ENCODE peak calls at places on chromosomes 12 and 14, in nine cellular contexts. One of them, this sample, is unnamed.

GRCh38 chr12:124369055-124369900 is 74.4 kb downstream of the RFLNA start:
- DNase-seq in T-helper 9 cell: no peak
- DNase-seq in endodermal cell: no peak
- DNase-seq in stimulated activated CD4-positive, alpha-beta T cell treated with anti-CD3 and anti-CD28 coated beads, Interleukin-12 subunit alpha, Interleukin-12 subunit beta, amount 100 ng/mL, for 24 hours: no peak
- DNase-seq in activated gamma-delta T cell: no peak
- DNase-seq in A549: peak; percentile 97
- DNase-seq in neural progenitor cell: no peak
- DNase-seq in WTC11: no peak
- DNase-seq in neural crest cell: no peak
- DNase-seq in this sample: peak; percentile 69

GRCh38 chr12:54017845-54018607 is 9.2 kb downstream of the HOXC8 start:
- DNase-seq in activated gamma-delta T cell: peak; percentile 70
- DNase-seq in endodermal cell: peak; percentile 96
- DNase-seq in stimulated activated CD4-positive, alpha-beta T cell treated with anti-CD3 and anti-CD28 coated beads, Interleukin-12 subunit alpha, Interleukin-12 subunit beta, amount 100 ng/mL, for 24 hours: peak; percentile 49
- DNase-seq in neural crest cell: peak; percentile 55
- DNase-seq in WTC11: peak; percentile 83
- DNase-seq in T-helper 9 cell: peak; percentile 51
- DNase-seq in neural progenitor cell: peak; percentile 87
- DNase-seq in A549: peak; percentile 93
- DNase-seq in this sample: peak; percentile 92

GRCh38 chr12:63149884-63150254 is 1.1 kb downstream of the AVPR1A start:
- DNase-seq in WTC11: no peak
- DNase-seq in endodermal cell: no peak
- DNase-seq in neural crest cell: no peak
- DNase-seq in A549: no peak
- DNase-seq in activated gamma-delta T cell: no peak
- DNase-seq in stimulated activated CD4-positive, alpha-beta T cell treated with anti-CD3 and anti-CD28 coated beads, Interleukin-12 subunit alpha, Interleukin-12 subunit beta, amount 100 ng/mL, for 24 hours: no peak
- DNase-seq in neural progenitor cell: peak; percentile 17
- DNase-seq in T-helper 9 cell: no peak
- DNase-seq in this sample: no peak

GRCh38 chr14:94917041-94917600 is 147.2 kb upstream of the GSC start:
- DNase-seq in A549: no peak
- DNase-seq in WTC11: no peak
- DNase-seq in activated gamma-delta T cell: no peak
- DNase-seq in neural progenitor cell: no peak
- DNase-seq in neural crest cell: no peak
- DNase-seq in endodermal cell: no peak
- DNase-seq in stimulated activated CD4-positive, alpha-beta T cell treated with anti-CD3 and anti-CD28 coated beads, Interleukin-12 subunit alpha, Interleukin-12 subunit beta, amount 100 ng/mL, for 24 hours: no peak
- DNase-seq in T-helper 9 cell: no peak
- DNase-seq in this sample: no peak

GRCh38 chr14:49977126-49977841 is 84.4 kb downstream of the ARF6 start:
- DNase-seq in neural progenitor cell: no peak
- DNase-seq in WTC11: no peak
- DNase-seq in neural crest cell: no peak
- DNase-seq in endodermal cell: no peak
- DNase-seq in stimulated activated CD4-positive, alpha-beta T cell treated with anti-CD3 and anti-CD28 coated beads, Interleukin-12 subunit alpha, Interleukin-12 subunit beta, amount 100 ng/mL, for 24 hours: peak; percentile 36
- DNase-seq in T-helper 9 cell: no peak
- DNase-seq in activated gamma-delta T cell: no peak
- DNase-seq in A549: no peak
- DNase-seq in this sample: no peak

GRCh38 chr14:29804481-29804880 is 123.2 kb downstream of the PRKD1 start:
- DNase-seq in activated gamma-delta T cell: no peak
- DNase-seq in stimulated activated CD4-positive, alpha-beta T cell treated with anti-CD3 and anti-CD28 coated beads, Interleukin-12 subunit alpha, Interleukin-12 subunit beta, amount 100 ng/mL, for 24 hours: no peak
- DNase-seq in WTC11: no peak
- DNase-seq in endodermal cell: no peak
- DNase-seq in T-helper 9 cell: no peak
- DNase-seq in A549: no peak
- DNase-seq in neural crest cell: no peak
- DNase-seq in neural progenitor cell: no peak
- DNase-seq in this sample: peak; percentile 55

GRCh38 chr14:90301580-90302181 is 30.1 kb downstream of the NRDE2 start:
- DNase-seq in activated gamma-delta T cell: no peak
- DNase-seq in A549: peak; percentile 62
- DNase-seq in T-helper 9 cell: no peak
- DNase-seq in neural crest cell: no peak
- DNase-seq in stimulated activated CD4-positive, alpha-beta T cell treated with anti-CD3 and anti-CD28 coated beads, Interleukin-12 subunit alpha, Interleukin-12 subunit beta, amount 100 ng/mL, for 24 hours: no peak
- DNase-seq in endodermal cell: no peak
- DNase-seq in WTC11: no peak
- DNase-seq in neural progenitor cell: peak; percentile 15
- DNase-seq in this sample: peak; percentile 66

GRCh38 chr14:76926521-76927251 is 100.5 kb downstream of the LRRC74A start:
- DNase-seq in neural crest cell: no peak
- DNase-seq in T-helper 9 cell: peak; percentile 66
- DNase-seq in endodermal cell: peak; percentile 65
- DNase-seq in A549: no peak
- DNase-seq in WTC11: no peak
- DNase-seq in activated gamma-delta T cell: no peak
- DNase-seq in stimulated activated CD4-positive, alpha-beta T cell treated with anti-CD3 and anti-CD28 coated beads, Interleukin-12 subunit alpha, Interleukin-12 subunit beta, amount 100 ng/mL, for 24 hours: peak; percentile 25
- DNase-seq in neural progenitor cell: peak; percentile 73
- DNase-seq in this sample: no peak

GRCh38 chr12:108801736-108802665 is 55.4 kb downstream of the SSH1 start:
- DNase-seq in endodermal cell: peak; percentile 96
- DNase-seq in neural progenitor cell: peak; percentile 93
- DNase-seq in activated gamma-delta T cell: no peak
- DNase-seq in WTC11: peak; percentile 69
- DNase-seq in A549: no peak
- DNase-seq in T-helper 9 cell: no peak
- DNase-seq in stimulated activated CD4-positive, alpha-beta T cell treated with anti-CD3 and anti-CD28 coated beads, Interleukin-12 subunit alpha, Interleukin-12 subunit beta, amount 100 ng/mL, for 24 hours: no peak
- DNase-seq in neural crest cell: peak; percentile 61
- DNase-seq in this sample: peak; percentile 93

GRCh38 chr14:58944226-58944769 is 244.2 kb upstream of the DAAM1 start:
- DNase-seq in neural progenitor cell: peak; percentile 29
- DNase-seq in stimulated activated CD4-positive, alpha-beta T cell treated with anti-CD3 and anti-CD28 coated beads, Interleukin-12 subunit alpha, Interleukin-12 subunit beta, amount 100 ng/mL, for 24 hours: no peak
- DNase-seq in T-helper 9 cell: no peak
- DNase-seq in endodermal cell: no peak
- DNase-seq in neural crest cell: peak; percentile 5
- DNase-seq in activated gamma-delta T cell: no peak
- DNase-seq in A549: peak; percentile 3
- DNase-seq in WTC11: peak; percentile 34
- DNase-seq in this sample: no peak

GRCh38 chr14:89284368-89285058 is 132.5 kb downstream of the FOXN3 start:
- DNase-seq in stimulated activated CD4-positive, alpha-beta T cell treated with anti-CD3 and anti-CD28 coated beads, Interleukin-12 subunit alpha, Interleukin-12 subunit beta, amount 100 ng/mL, for 24 hours: no peak
- DNase-seq in activated gamma-delta T cell: no peak
- DNase-seq in neural crest cell: no peak
- DNase-seq in A549: no peak
- DNase-seq in endodermal cell: no peak
- DNase-seq in T-helper 9 cell: no peak
- DNase-seq in neural progenitor cell: no peak
- DNase-seq in WTC11: no peak
- DNase-seq in this sample: no peak

GRCh38 chr12:94244165-94245133 is 96.1 kb downstream of the PLXNC1 start:
- DNase-seq in A549: no peak
- DNase-seq in WTC11: no peak
- DNase-seq in stimulated activated CD4-positive, alpha-beta T cell treated with anti-CD3 and anti-CD28 coated beads, Interleukin-12 subunit alpha, Interleukin-12 subunit beta, amount 100 ng/mL, for 24 hours: no peak
- DNase-seq in T-helper 9 cell: peak; percentile 5
- DNase-seq in activated gamma-delta T cell: peak; percentile 10
- DNase-seq in neural crest cell: no peak
- DNase-seq in endodermal cell: no peak
- DNase-seq in neural progenitor cell: no peak
- DNase-seq in this sample: no peak

GRCh38 chr14:42322486-42323284 is 716.0 kb downstream of the LRFN5 start:
- DNase-seq in WTC11: no peak
- DNase-seq in activated gamma-delta T cell: no peak
- DNase-seq in neural crest cell: no peak
- DNase-seq in T-helper 9 cell: no peak
- DNase-seq in neural progenitor cell: no peak
- DNase-seq in endodermal cell: no peak
- DNase-seq in stimulated activated CD4-positive, alpha-beta T cell treated with anti-CD3 and anti-CD28 coated beads, Interleukin-12 subunit alpha, Interleukin-12 subunit beta, amount 100 ng/mL, for 24 hours: no peak
- DNase-seq in A549: no peak
- DNase-seq in this sample: no peak

GRCh38 chr12:3216726-3217682 is 139.8 kb downstream of the TSPAN9 start:
- DNase-seq in T-helper 9 cell: no peak
- DNase-seq in neural crest cell: no peak
- DNase-seq in endodermal cell: no peak
- DNase-seq in WTC11: no peak
- DNase-seq in A549: no peak
- DNase-seq in stimulated activated CD4-positive, alpha-beta T cell treated with anti-CD3 and anti-CD28 coated beads, Interleukin-12 subunit alpha, Interleukin-12 subunit beta, amount 100 ng/mL, for 24 hours: no peak
- DNase-seq in neural progenitor cell: no peak
- DNase-seq in activated gamma-delta T cell: no peak
- DNase-seq in this sample: no peak

GRCh38 chr12:80173465-80173864 is 74.1 kb downstream of the OTOGL start:
- DNase-seq in A549: no peak
- DNase-seq in neural progenitor cell: no peak
- DNase-seq in endodermal cell: peak; percentile 78
- DNase-seq in activated gamma-delta T cell: no peak
- DNase-seq in stimulated activated CD4-positive, alpha-beta T cell treated with anti-CD3 and anti-CD28 coated beads, Interleukin-12 subunit alpha, Interleukin-12 subunit beta, amount 100 ng/mL, for 24 hours: no peak
- DNase-seq in T-helper 9 cell: no peak
- DNase-seq in WTC11: no peak
- DNase-seq in neural crest cell: no peak
- DNase-seq in this sample: no peak

GRCh38 chr12:57823908-57824640 is 5.5 kb upstream of the AVIL start:
- DNase-seq in WTC11: no peak
- DNase-seq in T-helper 9 cell: no peak
- DNase-seq in stimulated activated CD4-positive, alpha-beta T cell treated with anti-CD3 and anti-CD28 coated beads, Interleukin-12 subunit alpha, Interleukin-12 subunit beta, amount 100 ng/mL, for 24 hours: no peak
- DNase-seq in neural progenitor cell: no peak
- DNase-seq in A549: no peak
- DNase-seq in activated gamma-delta T cell: no peak
- DNase-seq in neural crest cell: no peak
- DNase-seq in endodermal cell: no peak
- DNase-seq in this sample: no peak

GRCh38 chr14:59271734-59272133 is 83.3 kb downstream of the DAAM1 start:
- DNase-seq in stimulated activated CD4-positive, alpha-beta T cell treated with anti-CD3 and anti-CD28 coated beads, Interleukin-12 subunit alpha, Interleukin-12 subunit beta, amount 100 ng/mL, for 24 hours: no peak
- DNase-seq in activated gamma-delta T cell: no peak
- DNase-seq in A549: no peak
- DNase-seq in neural progenitor cell: no peak
- DNase-seq in endodermal cell: no peak
- DNase-seq in T-helper 9 cell: no peak
- DNase-seq in WTC11: no peak
- DNase-seq in neural crest cell: no peak
- DNase-seq in this sample: no peak

GRCh38 chr12:113766133-113766879 is 199.8 kb downstream of the RBM19 start:
- DNase-seq in endodermal cell: peak; percentile 66
- DNase-seq in activated gamma-delta T cell: no peak
- DNase-seq in WTC11: peak; percentile 34
- DNase-seq in A549: peak; percentile 61
- DNase-seq in stimulated activated CD4-positive, alpha-beta T cell treated with anti-CD3 and anti-CD28 coated beads, Interleukin-12 subunit alpha, Interleukin-12 subunit beta, amount 100 ng/mL, for 24 hours: no peak
- DNase-seq in neural crest cell: no peak
- DNase-seq in T-helper 9 cell: no peak
- DNase-seq in neural progenitor cell: peak; percentile 34
- DNase-seq in this sample: no peak

GRCh38 chr12:6786416-6787094 is 2.8 kb upstream of the CD4 start:
- DNase-seq in T-helper 9 cell: no peak
- DNase-seq in A549: no peak
- DNase-seq in neural progenitor cell: peak; percentile 46
- DNase-seq in endodermal cell: peak; percentile 60
- DNase-seq in WTC11: no peak
- DNase-seq in neural crest cell: no peak
- DNase-seq in activated gamma-delta T cell: no peak
- DNase-seq in stimulated activated CD4-positive, alpha-beta T cell treated with anti-CD3 and anti-CD28 coated beads, Interleukin-12 subunit alpha, Interleukin-12 subunit beta, amount 100 ng/mL, for 24 hours: no peak
- DNase-seq in this sample: no peak

GRCh38 chr14:102493096-102493495 is 16.5 kb downstream of the ANKRD9 start:
- DNase-seq in neural progenitor cell: no peak
- DNase-seq in A549: no peak
- DNase-seq in T-helper 9 cell: no peak
- DNase-seq in neural crest cell: no peak
- DNase-seq in activated gamma-delta T cell: no peak
- DNase-seq in WTC11: no peak
- DNase-seq in endodermal cell: peak; percentile 42
- DNase-seq in stimulated activated CD4-positive, alpha-beta T cell treated with anti-CD3 and anti-CD28 coated beads, Interleukin-12 subunit alpha, Interleukin-12 subunit beta, amount 100 ng/mL, for 24 hours: no peak
- DNase-seq in this sample: no peak

GRCh38 chr12:46224401-46224800 is 44.4 kb downstream of the SLC38A1 start:
- DNase-seq in WTC11: no peak
- DNase-seq in endodermal cell: no peak
- DNase-seq in neural progenitor cell: no peak
- DNase-seq in T-helper 9 cell: no peak
- DNase-seq in neural crest cell: no peak
- DNase-seq in stimulated activated CD4-positive, alpha-beta T cell treated with anti-CD3 and anti-CD28 coated beads, Interleukin-12 subunit alpha, Interleukin-12 subunit beta, amount 100 ng/mL, for 24 hours: no peak
- DNase-seq in activated gamma-delta T cell: no peak
- DNase-seq in A549: no peak
- DNase-seq in this sample: no peak

GRCh38 chr12:1281683-1282366 is 290.8 kb downstream of the ERC1 start:
- DNase-seq in A549: no peak
- DNase-seq in endodermal cell: no peak
- DNase-seq in WTC11: no peak
- DNase-seq in activated gamma-delta T cell: no peak
- DNase-seq in stimulated activated CD4-positive, alpha-beta T cell treated with anti-CD3 and anti-CD28 coated beads, Interleukin-12 subunit alpha, Interleukin-12 subunit beta, amount 100 ng/mL, for 24 hours: no peak
- DNase-seq in neural progenitor cell: no peak
- DNase-seq in neural crest cell: no peak
- DNase-seq in T-helper 9 cell: no peak
- DNase-seq in this sample: no peak

GRCh38 chr12:113154351-113154973 is 4.9 kb downstream of the CFAP73 start:
- DNase-seq in A549: peak; percentile 44
- DNase-seq in WTC11: peak; percentile 79
- DNase-seq in neural progenitor cell: peak; percentile 86
- DNase-seq in T-helper 9 cell: no peak
- DNase-seq in stimulated activated CD4-positive, alpha-beta T cell treated with anti-CD3 and anti-CD28 coated beads, Interleukin-12 subunit alpha, Interleukin-12 subunit beta, amount 100 ng/mL, for 24 hours: no peak
- DNase-seq in neural crest cell: no peak
- DNase-seq in activated gamma-delta T cell: no peak
- DNase-seq in endodermal cell: peak; percentile 90
- DNase-seq in this sample: no peak

GRCh38 chr12:21296751-21297406 is 37.8 kb downstream of the SLCO1A2 start:
- DNase-seq in WTC11: no peak
- DNase-seq in A549: peak; percentile 16
- DNase-seq in stimulated activated CD4-positive, alpha-beta T cell treated with anti-CD3 and anti-CD28 coated beads, Interleukin-12 subunit alpha, Interleukin-12 subunit beta, amount 100 ng/mL, for 24 hours: no peak
- DNase-seq in activated gamma-delta T cell: no peak
- DNase-seq in endodermal cell: no peak
- DNase-seq in neural crest cell: peak; percentile 6
- DNase-seq in neural progenitor cell: peak; percentile 19
- DNase-seq in T-helper 9 cell: no peak
- DNase-seq in this sample: no peak

GRCh38 chr12:49959570-49960473 is 1.9 kb upstream of the AQP5 start:
- DNase-seq in A549: peak; percentile 64
- DNase-seq in neural progenitor cell: peak; percentile 90
- DNase-seq in WTC11: peak; percentile 61
- DNase-seq in activated gamma-delta T cell: no peak
- DNase-seq in neural crest cell: peak; percentile 19
- DNase-seq in endodermal cell: peak; percentile 86
- DNase-seq in T-helper 9 cell: no peak
- DNase-seq in stimulated activated CD4-positive, alpha-beta T cell treated with anti-CD3 and anti-CD28 coated beads, Interleukin-12 subunit alpha, Interleukin-12 subunit beta, amount 100 ng/mL, for 24 hours: no peak
- DNase-seq in this sample: no peak

GRCh38 chr14:101502761-101503392 is 58.4 kb upstream of the DIO3 start:
- DNase-seq in neural progenitor cell: no peak
- DNase-seq in WTC11: no peak
- DNase-seq in A549: no peak
- DNase-seq in neural crest cell: no peak
- DNase-seq in activated gamma-delta T cell: no peak
- DNase-seq in T-helper 9 cell: no peak
- DNase-seq in stimulated activated CD4-positive, alpha-beta T cell treated with anti-CD3 and anti-CD28 coated beads, Interleukin-12 subunit alpha, Interleukin-12 subunit beta, amount 100 ng/mL, for 24 hours: no peak
- DNase-seq in endodermal cell: peak; percentile 9
- DNase-seq in this sample: no peak

GRCh38 chr14:35332517-35333346 is 40.5 kb downstream of the PSMA6 start:
- DNase-seq in stimulated activated CD4-positive, alpha-beta T cell treated with anti-CD3 and anti-CD28 coated beads, Interleukin-12 subunit alpha, Interleukin-12 subunit beta, amount 100 ng/mL, for 24 hours: peak; percentile 35
- DNase-seq in A549: peak; percentile 58
- DNase-seq in WTC11: no peak
- DNase-seq in neural crest cell: no peak
- DNase-seq in T-helper 9 cell: no peak
- DNase-seq in neural progenitor cell: no peak
- DNase-seq in endodermal cell: peak; percentile 56
- DNase-seq in activated gamma-delta T cell: no peak
- DNase-seq in this sample: no peak

GRCh38 chr12:94942663-94943062 is 60.8 kb downstream of the NDUFA12 start:
- DNase-seq in neural progenitor cell: no peak
- DNase-seq in WTC11: no peak
- DNase-seq in T-helper 9 cell: no peak
- DNase-seq in stimulated activated CD4-positive, alpha-beta T cell treated with anti-CD3 and anti-CD28 coated beads, Interleukin-12 subunit alpha, Interleukin-12 subunit beta, amount 100 ng/mL, for 24 hours: no peak
- DNase-seq in neural crest cell: no peak
- DNase-seq in activated gamma-delta T cell: no peak
- DNase-seq in endodermal cell: no peak
- DNase-seq in A549: no peak
- DNase-seq in this sample: no peak

GRCh38 chr12:98369601-98370000 is 145.8 kb upstream of the TMPO start:
- DNase-seq in neural progenitor cell: no peak
- DNase-seq in neural crest cell: no peak
- DNase-seq in A549: no peak
- DNase-seq in activated gamma-delta T cell: no peak
- DNase-seq in endodermal cell: no peak
- DNase-seq in stimulated activated CD4-positive, alpha-beta T cell treated with anti-CD3 and anti-CD28 coated beads, Interleukin-12 subunit alpha, Interleukin-12 subunit beta, amount 100 ng/mL, for 24 hours: no peak
- DNase-seq in T-helper 9 cell: no peak
- DNase-seq in WTC11: no peak
- DNase-seq in this sample: no peak

GRCh38 chr14:65164068-65164824 is 61.9 kb upstream of the MAX start:
- DNase-seq in endodermal cell: no peak
- DNase-seq in neural crest cell: peak; percentile 49
- DNase-seq in T-helper 9 cell: peak; percentile 18
- DNase-seq in A549: peak; percentile 56
- DNase-seq in stimulated activated CD4-positive, alpha-beta T cell treated with anti-CD3 and anti-CD28 coated beads, Interleukin-12 subunit alpha, Interleukin-12 subunit beta, amount 100 ng/mL, for 24 hours: no peak
- DNase-seq in activated gamma-delta T cell: no peak
- DNase-seq in neural progenitor cell: peak; percentile 65
- DNase-seq in WTC11: no peak
- DNase-seq in this sample: peak; percentile 36

GRCh38 chr12:34163443-34163842 is 141.1 kb downstream of the ALG10 start:
- DNase-seq in WTC11: no peak
- DNase-seq in endodermal cell: no peak
- DNase-seq in activated gamma-delta T cell: no peak
- DNase-seq in neural progenitor cell: no peak
- DNase-seq in A549: no peak
- DNase-seq in stimulated activated CD4-positive, alpha-beta T cell treated with anti-CD3 and anti-CD28 coated beads, Interleukin-12 subunit alpha, Interleukin-12 subunit beta, amount 100 ng/mL, for 24 hours: no peak
- DNase-seq in T-helper 9 cell: no peak
- DNase-seq in neural crest cell: no peak
- DNase-seq in this sample: no peak

This sample was measured in foreskin melanocyte.